ENCODE peak calls at places on chromosomes 1 and 21, in six cellular contexts. One of them, this sample, is unnamed.

GRCh38 chr1:170261669-170262068 is 115.9 kb downstream of the NTMT2 start:
- DNase-seq in left ventricle myocardium inferior: no peak
- DNase-seq in HCT116: no peak
- DNase-seq in psoas muscle: no peak
- DNase-seq in fibroblast of lung: peak; percentile 53
- DNase-seq in gastrocnemius medialis: no peak
- DNase-seq in this sample: no peak

GRCh38 chr1:150931773-150932172 is 5.6 kb downstream of the SETDB1 start:
- DNase-seq in fibroblast of lung: peak; percentile 18
- DNase-seq in psoas muscle: no peak
- DNase-seq in gastrocnemius medialis: no peak
- DNase-seq in left ventricle myocardium inferior: no peak
- DNase-seq in HCT116: no peak
- DNase-seq in this sample: no peak

GRCh38 chr1:46673749-46674182 is 2.1 kb downstream of the TEX38 start:
- DNase-seq in psoas muscle: no peak
- DNase-seq in fibroblast of lung: peak; percentile 30
- DNase-seq in HCT116: no peak
- DNase-seq in gastrocnemius medialis: no peak
- DNase-seq in left ventricle myocardium inferior: no peak
- DNase-seq in this sample: no peak

GRCh38 chr1:87017994-87018672 is 103.7 kb downstream of the HS2ST1 start:
- DNase-seq in HCT116: no peak
- DNase-seq in left ventricle myocardium inferior: no peak
- DNase-seq in fibroblast of lung: no peak
- DNase-seq in gastrocnemius medialis: no peak
- DNase-seq in psoas muscle: no peak
- DNase-seq in this sample: no peak

GRCh38 chr21:43986544-43987451 is 25.3 kb upstream of the TRAPPC10 start:
- DNase-seq in gastrocnemius medialis: no peak
- DNase-seq in left ventricle myocardium inferior: no peak
- DNase-seq in HCT116: no peak
- DNase-seq in fibroblast of lung: no peak
- DNase-seq in psoas muscle: peak; percentile 26
- DNase-seq in this sample: no peak

GRCh38 chr1:192260076-192260475 is 56.7 kb upstream of the RGS21 start:
- DNase-seq in gastrocnemius medialis: no peak
- DNase-seq in fibroblast of lung: peak; percentile 30
- DNase-seq in HCT116: no peak
- DNase-seq in left ventricle myocardium inferior: no peak
- DNase-seq in psoas muscle: no peak
- DNase-seq in this sample: no peak

GRCh38 chr1:93339171-93339697 is 6.5 kb upstream of the DR1 start:
- DNase-seq in psoas muscle: no peak
- DNase-seq in fibroblast of lung: no peak
- DNase-seq in left ventricle myocardium inferior: no peak
- DNase-seq in gastrocnemius medialis: no peak
- DNase-seq in HCT116: no peak
- DNase-seq in this sample: no peak

GRCh38 chr21:37711294-37711844 is 204.9 kb downstream of the KCNJ6 start:
- DNase-seq in left ventricle myocardium inferior: no peak
- DNase-seq in HCT116: no peak
- DNase-seq in fibroblast of lung: no peak
- DNase-seq in gastrocnemius medialis: no peak
- DNase-seq in psoas muscle: no peak
- DNase-seq in this sample: no peak

GRCh38 chr1:58460469-58460868 is 86.1 kb downstream of the OMA1 start:
- DNase-seq in psoas muscle: no peak
- DNase-seq in fibroblast of lung: peak; percentile 22
- DNase-seq in gastrocnemius medialis: no peak
- DNase-seq in HCT116: no peak
- DNase-seq in left ventricle myocardium inferior: no peak
- DNase-seq in this sample: peak; percentile 8

GRCh38 chr1:177927021-177927596 is 42.7 kb downstream of the SEC16B start:
- DNase-seq in left ventricle myocardium inferior: no peak
- DNase-seq in gastrocnemius medialis: no peak
- DNase-seq in psoas muscle: no peak
- DNase-seq in fibroblast of lung: peak; percentile 98
- DNase-seq in HCT116: no peak
- DNase-seq in this sample: peak; percentile 59

GRCh38 chr21:44917446-44918106 is 3.1 kb downstream of the ITGB2 start:
- DNase-seq in psoas muscle: peak; percentile 31
- DNase-seq in left ventricle myocardium inferior: peak; percentile 12
- DNase-seq in fibroblast of lung: no peak
- DNase-seq in gastrocnemius medialis: no peak
- DNase-seq in HCT116: no peak
- DNase-seq in this sample: no peak

GRCh38 chr1:238690415-238690814 is 696.0 kb upstream of the CHRM3 start:
- DNase-seq in gastrocnemius medialis: no peak
- DNase-seq in HCT116: no peak
- DNase-seq in left ventricle myocardium inferior: no peak
- DNase-seq in fibroblast of lung: peak; percentile 22
- DNase-seq in psoas muscle: no peak
- DNase-seq in this sample: no peak
- TF ChIP-seq CTCF in gastrocnemius medialis: no peak
- TF ChIP-seq CTCF in HCT116: no peak
- TF ChIP-seq CTCF in left ventricle myocardium inferior: no peak
- TF ChIP-seq CTCF in fibroblast of lung: no peak
- TF ChIP-seq CTCF in psoas muscle: no peak
- TF ChIP-seq CTCF in this sample: no peak

GRCh38 chr1:156143765-156144489 is 9.5 kb upstream of the SEMA4A start:
- DNase-seq in gastrocnemius medialis: no peak
- DNase-seq in HCT116: no peak
- DNase-seq in left ventricle myocardium inferior: no peak
- DNase-seq in psoas muscle: peak; percentile 43
- DNase-seq in fibroblast of lung: peak; percentile 53
- DNase-seq in this sample: no peak
- H3K27ac ChIP-seq in gastrocnemius medialis: no peak overlapping the region
- H3K27ac ChIP-seq in HCT116: no peak overlapping the region
- H3K27ac ChIP-seq in left ventricle myocardium inferior: no peak overlapping the region
- H3K27ac ChIP-seq in psoas muscle: no peak overlapping the region
- H3K27ac ChIP-seq in fibroblast of lung: no peak overlapping the region
- H3K27ac ChIP-seq in this sample: peak overlapping the region; percentile 100

DNA sequence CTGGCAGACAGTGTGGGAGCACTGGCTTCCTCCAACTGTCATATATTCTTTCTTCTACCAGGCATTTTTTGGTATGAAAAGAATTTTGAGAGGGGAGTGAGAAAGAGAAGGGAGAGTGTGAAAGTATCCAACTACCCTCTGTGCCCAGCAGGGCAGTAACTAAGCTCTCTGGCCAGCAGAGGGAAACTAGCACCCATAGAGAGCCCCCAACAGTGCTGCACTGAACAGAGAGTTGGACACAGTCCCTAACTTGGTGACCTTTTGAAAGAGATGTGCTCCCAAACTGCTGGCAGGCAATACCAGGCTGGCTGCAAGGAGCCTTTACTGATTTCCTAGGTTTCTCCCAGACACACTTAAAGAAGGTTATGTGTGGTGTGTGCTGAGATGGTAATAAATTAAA is 118.8 kb upstream of the PBX1 start:
- DNase-seq in left ventricle myocardium inferior: peak; percentile 16
- DNase-seq in fibroblast of lung: peak; percentile 11
- DNase-seq in psoas muscle: no peak
- DNase-seq in HCT116: no peak
- DNase-seq in gastrocnemius medialis: no peak
- DNase-seq in this sample: no peak
- TF ChIP-seq CTCF in left ventricle myocardium inferior: peak; percentile 70
- TF ChIP-seq CTCF in fibroblast of lung: peak; percentile 38
- TF ChIP-seq CTCF in psoas muscle: peak; percentile 46
- TF ChIP-seq CTCF in HCT116: peak; percentile 65
- TF ChIP-seq CTCF in gastrocnemius medialis: no peak
- TF ChIP-seq CTCF in this sample: no peak

DNA sequence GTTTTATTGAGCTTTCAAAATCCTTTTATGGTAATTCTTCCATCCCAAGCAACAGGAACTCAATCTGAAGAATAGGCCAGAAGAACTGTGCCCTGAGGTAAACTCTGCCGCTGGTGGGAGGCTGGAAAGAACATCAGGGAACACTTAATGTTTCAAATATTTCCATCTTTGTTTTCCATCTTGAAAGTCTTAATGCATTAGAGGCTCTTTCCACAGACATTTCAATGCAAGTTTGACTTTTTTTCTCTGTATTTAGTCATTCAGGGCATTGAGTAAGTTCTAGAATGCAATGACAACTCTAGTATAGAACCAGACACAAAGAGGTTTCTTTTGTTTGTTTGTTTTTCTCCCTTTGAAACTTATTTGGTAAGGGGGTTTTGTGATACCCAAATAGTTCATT is 61.5 kb downstream of the KIAA0040 start:
- DNase-seq in psoas muscle: no peak
- DNase-seq in fibroblast of lung: no peak
- DNase-seq in gastrocnemius medialis: no peak
- DNase-seq in HCT116: no peak
- DNase-seq in left ventricle myocardium inferior: no peak
- DNase-seq in this sample: no peak
- H3K27ac ChIP-seq in psoas muscle: no peak overlapping the region
- H3K27ac ChIP-seq in fibroblast of lung: no peak overlapping the region
- H3K27ac ChIP-seq in gastrocnemius medialis: no peak overlapping the region
- H3K27ac ChIP-seq in HCT116: no peak overlapping the region
- H3K27ac ChIP-seq in left ventricle myocardium inferior: peak overlapping the region; percentile 58
- H3K27ac ChIP-seq in this sample: no peak overlapping the region

GRCh38 chr1:117671781-117672501 is 66.1 kb downstream of the TENT5C start:
- DNase-seq in HCT116: no peak
- DNase-seq in fibroblast of lung: no peak
- DNase-seq in psoas muscle: peak; percentile 70
- DNase-seq in gastrocnemius medialis: no peak
- DNase-seq in left ventricle myocardium inferior: peak; percentile 70
- DNase-seq in this sample: no peak
- TF ChIP-seq CTCF in HCT116: no peak
- TF ChIP-seq CTCF in fibroblast of lung: peak; percentile 19
- TF ChIP-seq CTCF in psoas muscle: peak; percentile 38
- TF ChIP-seq CTCF in gastrocnemius medialis: peak; percentile 39
- TF ChIP-seq CTCF in left ventricle myocardium inferior: peak; percentile 44
- TF ChIP-seq CTCF in this sample: no peak

GRCh38 chr1:235918481-235918880 is 51.8 kb upstream of the LYST start:
- DNase-seq in gastrocnemius medialis: no peak
- DNase-seq in psoas muscle: no peak
- DNase-seq in fibroblast of lung: no peak
- DNase-seq in HCT116: no peak
- DNase-seq in left ventricle myocardium inferior: no peak
- DNase-seq in this sample: no peak

GRCh38 chr1:235919127-235919796 is 52.6 kb upstream of the LYST start:
- DNase-seq in fibroblast of lung: no peak
- DNase-seq in gastrocnemius medialis: no peak
- DNase-seq in psoas muscle: no peak
- DNase-seq in HCT116: no peak
- DNase-seq in left ventricle myocardium inferior: no peak
- DNase-seq in this sample: no peak

GRCh38 chr1:235919797-235920475 is 53.2 kb upstream of the LYST start:
- DNase-seq in HCT116: no peak
- DNase-seq in fibroblast of lung: peak; percentile 87
- DNase-seq in left ventricle myocardium inferior: no peak
- DNase-seq in psoas muscle: no peak
- DNase-seq in gastrocnemius medialis: no peak
- DNase-seq in this sample: peak; percentile 75

GRCh38 chr1:235918032-235918431 is 51.3 kb upstream of the LYST start:
- DNase-seq in gastrocnemius medialis: no peak
- DNase-seq in psoas muscle: no peak
- DNase-seq in HCT116: no peak
- DNase-seq in fibroblast of lung: no peak
- DNase-seq in left ventricle myocardium inferior: no peak
- DNase-seq in this sample: no peak

DNA sequence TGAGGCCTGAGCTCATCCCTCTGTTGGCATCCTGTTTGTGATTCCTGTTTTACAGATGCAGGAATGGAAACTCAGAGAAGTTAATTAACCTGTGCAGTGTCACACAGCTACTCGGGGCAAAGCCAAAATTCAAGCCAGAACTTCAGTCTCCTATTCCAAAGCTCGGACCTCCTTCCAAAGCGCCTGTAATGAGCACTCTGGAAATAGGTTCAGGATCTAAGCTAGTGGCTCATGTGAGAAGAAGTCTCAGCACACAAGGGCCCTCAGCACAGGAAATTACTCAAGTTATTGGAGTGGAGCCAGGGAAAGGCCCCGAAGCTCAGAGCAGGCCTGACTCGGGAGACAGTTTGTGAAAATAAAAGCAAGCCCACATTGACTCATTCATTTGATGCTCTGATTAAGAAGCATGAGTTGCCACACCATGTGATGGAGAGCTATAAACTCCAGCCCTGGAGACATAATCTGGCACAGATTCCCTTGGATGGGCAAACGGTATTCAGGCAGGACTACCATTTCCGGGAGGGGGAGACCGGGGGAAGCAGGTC is 50.6 kb upstream of the LYST start:
- DNase-seq in left ventricle myocardium inferior: peak; percentile 59
- DNase-seq in HCT116: peak; percentile 88
- DNase-seq in psoas muscle: peak; percentile 73
- DNase-seq in gastrocnemius medialis: peak; percentile 69
- DNase-seq in fibroblast of lung: peak; percentile 99
- DNase-seq in this sample: peak; percentile 97
- H3K27ac ChIP-seq in left ventricle myocardium inferior: peak overlapping the region; percentile 74
- H3K27ac ChIP-seq in HCT116: peak overlapping the region; percentile 56
- H3K27ac ChIP-seq in psoas muscle: peak overlapping the region; percentile 66
- H3K27ac ChIP-seq in gastrocnemius medialis: peak overlapping the region; percentile 68
- H3K27ac ChIP-seq in fibroblast of lung: peak overlapping the region; percentile 71
- H3K27ac ChIP-seq in this sample: peak overlapping the region; percentile 99